ENCODE peak calls at places on chromosomes 1 and 21, in ten cellular contexts. I is left ventricle myocardium inferior, R is A549, Q is ovary, K is MM.1S, L is breast epithelium, Z is pancreas, M is heart left ventricle, J is mammary epithelial cell, E is PC-9. U is an unnamed sample. For H3K4me1, the result is how much of the 10 kb centered on the place peaks cover.

GRCh38 chr1:94799201-94799600 is 21.0 kb upstream of the SLC44A3 start:
- DNase-seq in I (no peak), R (no peak), Q (no peak), K (no peak), L (no peak), Z (no peak), M (no peak), J (peak), E (no peak), U (no peak)

GRCh38 chr1:168085401-168085872 is 51.3 kb downstream of the GPR161 start:
- DNase-seq in I (peak), R (no peak), Q (peak), K (no peak), L (no peak), Z (peak), M (peak), J (no peak), E (no peak), U (peak)

GRCh38 chr21:38140192-38140905 is 116.4 kb upstream of the KCNJ15 start:
- DNase-seq in I (peak), R (peak), Q (no peak), K (no peak), L (no peak), Z (peak), M (no peak), J (peak), E (no peak), U (no peak)

GRCh38 chr1:27388337-27389005 is 4.0 kb upstream of the GPR3 start:
- DNase-seq in I (peak), R (peak), Q (peak), K (peak), L (peak), Z (peak), M (peak), J (peak), E (peak), U (no peak)

GRCh38 chr21:36171741-36172331 is 15.2 kb downstream of the DOP1B start:
- DNase-seq in I (peak), R (no peak), Q (no peak), K (no peak), L (no peak), Z (no peak), M (peak), J (no peak), E (no peak), U (no peak)

GRCh38 chr1:55246896-55247295 is 31.7 kb upstream of the USP24 start:
- DNase-seq in I (no peak), R (no peak), Q (no peak), K (no peak), L (no peak), Z (no peak), M (no peak), J (no peak), E (no peak), U (no peak)

GRCh38 chr1:167999930-168000329 is 63.1 kb upstream of the MPC2 start:
- DNase-seq in I (no peak), R (no peak), Q (no peak), K (no peak), L (no peak), Z (no peak), M (no peak), J (no peak), E (no peak), U (no peak)

GRCh38 chr1:186188004-186188539 is 187.0 kb downstream of the TPR start:
- DNase-seq in I (no peak), R (peak), Q (no peak), K (no peak), L (no peak), Z (no peak), M (no peak), J (peak), E (peak), U (no peak)

GRCh38 chr1:32250893-32251716 is at the start of gene LCK:
- DNase-seq in I (no peak), R (no peak), Q (no peak), K (no peak), L (no peak), Z (no peak), M (no peak), J (no peak), E (no peak), U (no peak)

GRCh38 chr1:78702426-78702825 is 52.8 kb downstream of the IFI44 start:
- DNase-seq in I (no peak), R (no peak), Q (no peak), K (no peak), L (no peak), Z (no peak), M (no peak), J (no peak), E (no peak), U (no peak)

GRCh38 chr21:45877821-45878469 is 103.6 kb upstream of the COL6A1 start:
- DNase-seq in I (no peak), R (no peak), Q (no peak), K (no peak), L (no peak), Z (no peak), M (no peak), J (no peak), E (no peak), U (no peak)

GRCh38 chr1:198623920-198624647 is 14.8 kb upstream of the PTPRC start:
- DNase-seq in I (no peak), R (no peak), Q (no peak), K (no peak), L (no peak), Z (no peak), M (no peak), J (no peak), E (no peak), U (no peak)

GRCh38 chr1:209335090-209335692 is 248.3 kb upstream of the CAMK1G start:
- DNase-seq in I (no peak), R (peak), Q (no peak), K (peak), L (no peak), Z (peak), M (no peak), J (no peak), E (peak), U (no peak)

GRCh38 chr1:83999316-83999819 is 436 bp upstream of the TTLL7 start:
- DNase-seq in I (peak), R (peak), Q (peak), K (peak), L (peak), Z (no peak), M (peak), J (no peak), E (peak), U (no peak)

GRCh38 chr1:79899914-79900313 is 893.4 kb upstream of the ADGRL4 start:
- DNase-seq in I (no peak), R (no peak), Q (no peak), K (no peak), L (no peak), Z (no peak), M (no peak), J (peak), E (no peak), U (no peak)

GRCh38 chr21:35511298-35512162 is 462.4 kb upstream of the RUNX1 start:
- DNase-seq in I (no peak), R (no peak), Q (no peak), K (no peak), L (no peak), Z (no peak), M (no peak), J (peak), E (peak), U (no peak)

GRCh38 chr1:110602466-110602865 is 3.7 kb downstream of the KCNA2 start:
- DNase-seq in I (no peak), R (no peak), Q (no peak), K (no peak), L (no peak), Z (no peak), M (peak), J (no peak), E (no peak), U (no peak)

GRCh38 chr1:203671808-203672207 is 45.2 kb downstream of the ATP2B4 start:
- DNase-seq in I (no peak), R (no peak), Q (no peak), K (no peak), L (no peak), Z (no peak), M (no peak), J (no peak), E (no peak), U (no peak)

GRCh38 chr1:116819081-116819480 is 64.9 kb downstream of the CD2 start:
- DNase-seq in I (no peak), R (no peak), Q (no peak), K (no peak), L (no peak), Z (no peak), M (no peak), J (peak), E (no peak), U (peak)

GRCh38 chr1:1815606-1816281 is 37.5 kb upstream of the NADK start:
- DNase-seq in I (no peak), R (no peak), Q (no peak), K (no peak), L (no peak), Z (no peak), M (no peak), J (no peak), E (no peak), U (no peak)

GRCh38 chr1:163614346-163614745 is 292.6 kb downstream of the NUF2 start:
- DNase-seq in I (no peak), R (no peak), Q (no peak), K (no peak), L (no peak), Z (no peak), M (no peak), J (no peak), E (no peak), U (no peak)

GRCh38 chr1:5751833-5752714 is 240.2 kb downstream of the NPHP4 start:
- DNase-seq in I (no peak), R (no peak), Q (no peak), K (no peak), L (peak), Z (no peak), M (no peak), J (no peak), E (no peak), U (no peak)

GRCh38 chr1:109113787-109114568 is at the start of gene ELAPOR1:
- DNase-seq in I (peak), R (no peak), Q (peak), K (peak), L (peak), Z (peak), M (peak), J (peak), E (no peak), U (no peak)
- H3K4me3 ChIP-seq in I (peak), R (peak), Q (peak), K (peak), L (peak), Z (peak), M (peak), J (no peak), E (no peak), U (peak)

GRCh38 chr1:118302145-118302544 is 117.1 kb upstream of the SPAG17 start:
- DNase-seq in I (no peak), R (no peak), Q (no peak), K (no peak), L (no peak), Z (no peak), M (no peak), J (no peak), E (no peak), U (no peak)

GRCh38 chr1:118303534-118303933 is 118.5 kb upstream of the SPAG17 start:
- DNase-seq in I (no peak), R (no peak), Q (no peak), K (no peak), L (no peak), Z (no peak), M (no peak), J (no peak), E (no peak), U (no peak)

GRCh38 chr1:118300808-118301207 is 115.8 kb upstream of the SPAG17 start:
- DNase-seq in I (no peak), R (no peak), Q (no peak), K (no peak), L (no peak), Z (no peak), M (no peak), J (no peak), E (no peak), U (no peak)

GRCh38 chr1:118304722-118305344 is 119.8 kb upstream of the SPAG17 start:
- DNase-seq in I (no peak), R (no peak), Q (no peak), K (no peak), L (no peak), Z (no peak), M (no peak), J (no peak), E (no peak), U (no peak)
- TF ChIP-seq CTCF in I (peak), R (no peak), Q (no peak), K (no peak), L (peak), Z (peak), M (peak), J (peak), E (peak), U (no peak)

GRCh38 chr1:25858906-25859789 is at the start of gene AUNIP:
- DNase-seq in I (peak), R (peak), Q (peak), K (peak), L (peak), Z (peak), M (peak), J (peak), E (peak), U (no peak)

GRCh38 chr1:25861316-25862286 is 2.3 kb upstream of the AUNIP start:
- DNase-seq in I (peak), R (no peak), Q (no peak), K (no peak), L (no peak), Z (no peak), M (no peak), J (no peak), E (no peak), U (no peak)

GRCh38 chr1:25854554-25854953 is 4.7 kb downstream of the AUNIP start:
- DNase-seq in I (no peak), R (no peak), Q (no peak), K (no peak), L (no peak), Z (no peak), M (no peak), J (no peak), E (no peak), U (no peak)

GRCh38 chr1:25858494-25858893 is 763 bp downstream of the AUNIP start:
- DNase-seq in I (no peak), R (no peak), Q (no peak), K (no peak), L (no peak), Z (no peak), M (no peak), J (peak), E (no peak), U (no peak)

GRCh38 chr1:25856856-25857255 is 2.4 kb downstream of the AUNIP start:
- DNase-seq in I (no peak), R (no peak), Q (no peak), K (no peak), L (no peak), Z (no peak), M (no peak), J (no peak), E (no peak), U (no peak)
- H3K4me1 ChIP-seq in I (under half), R (under half), Q (under half), K (under half), L (under half), Z (under half), M (under half), J (under half), E (under half), U (under half)

DNA sequence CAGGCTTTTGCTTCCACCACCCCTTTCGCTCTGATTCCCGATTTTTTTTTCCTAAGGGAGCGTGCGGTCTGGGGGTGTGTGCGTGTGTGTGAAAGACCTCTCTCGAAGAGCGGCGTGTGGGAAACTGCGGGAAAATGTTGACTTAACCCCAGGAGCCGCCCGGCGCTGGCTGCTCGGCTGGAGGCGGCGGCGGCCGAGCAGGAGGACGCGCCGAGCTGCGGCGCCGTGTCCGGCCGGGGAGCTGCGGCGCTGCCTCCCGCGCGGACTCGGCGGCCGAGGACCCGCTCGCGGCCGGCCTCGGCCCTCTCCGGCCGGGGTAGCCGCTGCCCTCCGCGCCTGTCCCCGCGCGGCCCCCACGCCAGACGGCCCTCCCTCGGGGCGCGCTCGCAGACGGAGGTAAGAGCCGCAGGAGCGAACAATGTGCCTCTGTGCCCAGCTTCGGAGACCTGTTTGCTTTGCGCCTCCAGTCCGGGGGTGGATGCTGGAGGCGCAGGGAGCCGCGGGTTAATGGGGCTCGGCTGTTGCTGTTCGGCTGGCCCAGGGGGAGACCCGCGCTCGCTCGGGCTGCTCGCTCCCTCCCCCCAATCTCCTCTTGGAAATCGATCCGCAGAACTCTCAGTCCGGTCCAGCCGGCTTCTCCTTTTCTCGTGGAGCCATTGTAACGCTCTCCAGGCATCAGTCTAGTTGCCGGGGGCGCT is 1.2 kb downstream of the ADGRL2 start:
- DNase-seq in I (peak), R (no peak), Q (peak), K (peak), L (no peak), Z (peak), M (peak), J (peak), E (peak), U (no peak)
- H3K4me3 ChIP-seq in I (peak), R (peak), Q (peak), K (peak), L (peak), Z (peak), M (peak), J (peak), E (peak), U (peak)

DNA sequence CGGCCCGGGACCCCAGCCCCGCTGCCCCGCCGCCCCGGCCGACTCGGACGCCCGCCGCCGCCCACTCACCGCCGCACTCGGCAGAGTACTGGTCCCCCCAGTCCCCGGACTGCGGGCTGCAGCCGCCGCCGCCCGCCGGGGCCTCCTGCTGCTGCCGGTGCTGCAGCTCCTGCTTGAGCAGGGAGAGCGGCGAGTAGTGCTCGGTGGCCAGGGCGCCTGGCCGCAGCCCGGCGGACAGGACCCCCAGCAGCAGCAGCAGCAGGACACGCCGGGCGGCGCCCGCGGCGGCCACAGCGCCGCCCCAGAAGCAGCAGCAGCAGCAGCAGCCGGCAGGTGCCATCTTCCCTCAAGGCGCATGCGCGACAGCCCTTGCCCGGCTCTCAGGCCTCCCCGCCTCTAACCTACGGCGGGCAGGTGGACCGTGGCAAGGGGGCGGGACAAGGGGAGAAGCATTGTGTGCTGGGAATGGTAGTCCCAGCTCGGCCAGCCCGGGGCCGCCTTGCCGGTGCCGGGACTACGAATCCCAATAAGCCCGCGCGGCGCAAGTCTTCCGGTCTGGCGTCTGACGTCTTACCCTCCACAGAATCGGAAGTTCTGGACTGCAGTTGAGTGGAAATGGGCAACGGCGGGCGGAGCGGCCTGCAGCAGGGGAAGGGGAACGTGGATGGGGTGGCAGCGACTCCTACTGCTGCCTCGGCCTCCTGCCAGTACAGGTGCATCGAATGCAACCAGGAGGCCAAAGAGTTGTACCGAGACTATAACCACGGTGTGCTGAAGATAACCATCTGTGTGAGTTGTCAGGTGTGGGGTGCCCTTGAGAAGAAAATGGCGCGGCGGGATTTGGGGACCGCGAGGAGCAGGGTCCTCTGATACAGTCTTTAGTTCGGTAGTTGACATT is at the start of the genes ARV1 and TTC13:
- DNase-seq in I (peak), R (peak), Q (peak), K (peak), L (peak), Z (peak), M (peak), J (peak), E (peak), U (peak)
- TF ChIP-seq CTCF in I (peak), R (peak), Q (peak), K (peak), L (peak), Z (peak), M (no peak), J (peak), E (peak), U (no peak)

GRCh38 chr1:9760824-9761223 is 62.9 kb downstream of the CLSTN1 start:
- DNase-seq in I (no peak), R (no peak), Q (no peak), K (no peak), L (no peak), Z (no peak), M (no peak), J (no peak), E (no peak), U (no peak)

GRCh38 chr1:9763914-9764313 is 59.9 kb downstream of the CLSTN1 start:
- DNase-seq in I (no peak), R (no peak), Q (no peak), K (no peak), L (no peak), Z (no peak), M (no peak), J (no peak), E (no peak), U (no peak)

GRCh38 chr1:9761855-9762254 is 61.9 kb downstream of the CLSTN1 start:
- DNase-seq in I (no peak), R (no peak), Q (no peak), K (no peak), L (no peak), Z (no peak), M (no peak), J (no peak), E (no peak), U (no peak)

GRCh38 chr1:9758559-9759121 is 65.1 kb downstream of the CLSTN1 start:
- DNase-seq in I (no peak), R (no peak), Q (no peak), K (no peak), L (no peak), Z (no peak), M (no peak), J (peak), E (no peak), U (no peak)

GRCh38 chr1:9759939-9760338 is 63.8 kb downstream of the CLSTN1 start:
- DNase-seq in I (no peak), R (no peak), Q (no peak), K (no peak), L (no peak), Z (no peak), M (no peak), J (no peak), E (no peak), U (no peak)
- H3K4me1 ChIP-seq in I (under half), R (under half), Q (under half), K (under half), L (under half), Z (under half), M (under half), J (under half), E (under half), U (under half)